ENCODE peak calls at places on chromosomes 4 and X, in seven cellular contexts. B is GM23248, K is MM.1S, O is neural progenitor cell, E is hepatocyte, W is A673, N is fibroblast of lung. U is an unnamed sample.

GRCh38 chr4:69056921-69057562 is 39.2 kb upstream of the UGT2B7 start:
- DNase-seq in W (no peak), B (no peak), O (no peak), K (no peak), E (no peak), N (peak), U (no peak)

GRCh38 chr4:142120921-142121320 is 484.5 kb downstream of the IL15 start:
- DNase-seq in W (no peak), B (no peak), O (no peak), K (no peak), E (no peak), N (no peak), U (no peak)

GRCh38 chrX:80246273-80246672 is 174.0 kb upstream of the TENT5D start:
- DNase-seq in B (no peak), E (no peak), N (no peak), K (no peak), W (peak), O (no peak), U (peak)

GRCh38 chrX:153469811-153470410 is 465 bp downstream of the HAUS7 start:
- DNase-seq in W (peak), N (no peak), K (peak), O (peak), E (peak), B (peak), U (peak)

GRCh38 chr4:10733016-10733415 is 48.4 kb upstream of the CLNK start:
- DNase-seq in B (no peak), W (no peak), K (no peak), E (no peak), N (no peak), O (no peak), U (no peak)

GRCh38 chrX:574830-575229 is 55.8 kb upstream of the SHOX start:
- DNase-seq in N (no peak), O (no peak), B (no peak), K (no peak), W (no peak), E (no peak), U (no peak)

GRCh38 chr4:109738104-109738872 is 8.4 kb upstream of the PLA2G12A start:
- DNase-seq in N (no peak), O (no peak), E (no peak), B (no peak), K (no peak), W (no peak), U (no peak)

GRCh38 chr4:89294583-89295244 is 12.9 kb downstream of the GPRIN3 start:
- DNase-seq in K (peak), O (no peak), B (no peak), W (peak), N (no peak), E (no peak), U (no peak)

GRCh38 chr4:145842224-145842887 is 96.3 kb downstream of the ZNF827 start:
- DNase-seq in W (no peak), E (no peak), B (no peak), O (no peak), N (peak), K (no peak), U (no peak)

GRCh38 chr4:38665846-38666490 is 2.0 kb downstream of the KLF3 start:
- DNase-seq in N (no peak), O (no peak), B (no peak), W (no peak), K (no peak), E (no peak), U (peak)

GRCh38 chr4:181181331-181181730 is 1061.9 kb upstream of the TENM3 start:
- DNase-seq in O (no peak), W (no peak), E (no peak), N (no peak), B (peak), K (no peak), U (no peak)

GRCh38 chr4:26884486-26884988 is 23.9 kb downstream of the STIM2 start:
- DNase-seq in E (no peak), N (no peak), O (no peak), B (no peak), K (no peak), W (no peak), U (no peak)

GRCh38 chrX:24672701-24673190 is 21.0 kb upstream of the POLA1 start:
- DNase-seq in E (peak), K (no peak), O (peak), W (no peak), N (no peak), B (no peak), U (no peak)

GRCh38 chr4:91319869-91320268 is 983.9 kb upstream of the GRID2 start:
- DNase-seq in N (no peak), K (no peak), W (no peak), B (no peak), E (no peak), O (no peak), U (no peak)

GRCh38 chrX:132716006-132716405 is 227.2 kb upstream of the MBNL3 start:
- DNase-seq in O (peak), K (no peak), W (no peak), B (peak), E (no peak), N (no peak), U (peak)

GRCh38 chr4:140109626-140110213 is 44.3 kb downstream of the MAML3 start:
- DNase-seq in W (no peak), O (peak), K (no peak), B (no peak), E (no peak), N (no peak), U (no peak)

DNA sequence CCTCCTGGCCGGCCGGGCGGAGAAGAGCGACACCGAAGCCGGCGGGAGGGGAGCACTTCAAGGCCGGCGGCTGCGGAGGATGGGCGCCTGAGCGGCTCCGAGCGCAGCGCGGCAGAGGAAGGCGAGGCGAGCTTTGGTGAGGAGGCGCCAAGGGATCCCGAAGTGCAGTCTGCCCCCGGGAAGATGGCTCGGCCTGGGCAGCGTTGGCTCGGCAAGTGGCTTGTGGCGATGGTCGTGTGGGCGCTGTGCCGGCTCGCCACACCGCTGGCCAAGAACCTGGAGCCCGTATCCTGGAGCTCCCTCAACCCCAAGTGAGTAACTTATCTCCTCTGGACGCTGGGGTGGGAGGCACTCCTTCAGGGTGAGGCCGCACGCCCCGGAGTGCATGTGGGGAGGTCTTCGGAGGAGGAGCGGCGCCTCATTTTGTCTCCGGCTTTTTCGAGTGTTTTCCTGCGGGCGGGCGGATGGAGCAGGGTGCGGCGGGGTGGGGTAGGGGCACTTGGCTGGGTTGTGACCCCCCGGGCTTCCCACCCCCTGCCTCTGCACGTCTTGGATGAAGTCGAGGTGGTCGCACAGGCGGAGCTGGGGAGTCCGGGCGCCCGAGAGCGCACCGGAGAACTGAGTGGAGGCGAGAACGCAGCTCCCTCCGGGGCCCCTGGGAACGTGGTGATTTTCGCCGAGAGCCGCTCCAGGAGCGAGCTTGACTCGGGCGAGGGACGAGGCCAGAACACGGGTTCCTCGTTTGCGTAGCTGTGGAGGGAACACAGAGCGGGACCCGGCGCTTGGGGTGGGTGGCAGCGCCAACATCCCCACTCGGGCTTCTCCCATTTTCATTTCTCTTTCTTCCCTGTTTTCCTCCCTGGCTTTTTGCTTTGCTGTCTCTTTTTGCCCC is 1.0 kb downstream of the EFNB1 start:
- DNase-seq in W (no peak), E (peak), K (no peak), N (peak), O (peak), B (peak), U (no peak)
- TF ChIP-seq EZH2 in W (no peak), E (no peak), K (no peak), N (no peak), O (no peak), B (no peak), U (no peak)

DNA sequence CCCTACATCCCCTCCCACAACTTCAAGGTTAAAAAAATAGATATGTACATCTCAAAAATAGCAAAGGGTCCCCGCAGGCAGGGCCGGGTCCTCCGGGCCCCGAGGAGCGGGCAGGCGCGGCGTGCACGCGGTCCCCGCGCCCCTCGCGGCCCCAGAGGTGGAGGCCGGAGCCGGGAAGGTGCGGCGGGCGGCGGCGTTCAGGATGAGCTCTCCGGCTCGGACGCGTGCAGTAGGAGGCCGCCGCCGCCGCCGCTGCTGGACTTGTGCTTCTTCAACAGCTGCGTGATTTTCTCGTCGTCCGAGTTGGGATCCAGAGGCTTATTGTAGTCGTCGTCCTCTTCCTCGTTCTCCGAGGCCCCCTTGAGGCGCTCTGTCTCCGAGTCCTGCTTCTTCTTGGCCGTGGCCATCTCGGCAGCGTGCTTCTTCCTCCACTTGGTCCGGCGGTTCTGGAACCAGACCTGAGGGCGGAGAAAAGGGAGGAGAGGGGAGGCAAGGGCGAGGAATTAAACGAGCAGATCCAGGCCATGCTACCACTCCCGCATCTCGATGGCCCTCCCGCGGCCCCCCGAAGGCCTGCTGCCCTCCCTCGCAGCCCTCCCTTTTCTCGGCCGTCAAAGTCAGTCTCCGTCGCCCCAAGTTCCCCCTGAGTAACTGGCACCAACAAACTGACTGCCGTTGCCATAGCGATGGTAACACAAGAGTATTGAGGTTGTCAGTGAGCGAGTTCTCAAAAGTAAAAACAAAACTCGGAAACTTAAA is 5.8 kb downstream of the NKX6-1 start:
- DNase-seq in O (peak), B (peak), K (no peak), W (no peak), N (peak), E (peak), U (no peak)
- TF ChIP-seq EZH2 in O (peak), B (peak), K (no peak), W (no peak), N (peak), E (peak), U (no peak)

GRCh38 chr4:73752424-73752823 is 12.1 kb downstream of the CXCL8 start:
- DNase-seq in B (no peak), W (no peak), E (no peak), K (no peak), N (no peak), O (no peak), U (no peak)
- TF ChIP-seq EZH2 in B (no peak), W (no peak), E (no peak), K (no peak), N (no peak), O (no peak), U (no peak)

DNA sequence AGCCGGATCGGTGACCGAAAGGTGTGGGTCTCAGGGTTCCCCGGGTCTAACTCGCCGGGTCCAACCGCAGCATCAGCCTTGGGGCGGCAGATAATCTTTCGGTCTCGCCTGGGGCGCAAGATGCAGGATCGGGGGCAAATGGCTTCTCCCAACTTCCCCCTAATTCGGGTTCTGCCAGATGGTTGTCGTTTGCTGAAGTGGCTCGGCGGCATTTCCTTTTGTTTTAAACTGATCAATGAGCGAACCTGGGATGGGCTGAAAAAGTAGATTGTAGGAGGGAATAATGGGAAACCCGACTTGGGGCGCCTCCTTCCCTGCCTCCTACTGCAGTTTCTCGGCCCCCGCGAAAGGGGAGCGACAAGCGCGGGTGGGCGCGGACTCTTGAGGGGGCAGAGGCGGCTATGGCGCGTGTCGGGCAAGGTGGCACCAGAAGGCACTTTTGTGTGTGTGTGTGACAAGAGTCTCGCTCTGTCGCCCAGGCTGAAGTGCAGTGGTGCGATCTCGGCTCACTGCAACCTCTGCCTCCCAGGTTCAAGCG is 3.1 kb downstream of the PDGFRA start:
- DNase-seq in N (peak), W (no peak), E (peak), B (peak), O (peak), K (no peak), U (no peak)
- TF ChIP-seq EZH2 in N (no peak), W (peak), E (no peak), B (no peak), O (peak), K (no peak), U (no peak)

GRCh38 chr4:173507471-173508385 is 22.3 kb downstream of the HAND2 start:
- DNase-seq in K (no peak), B (no peak), O (peak), E (peak), N (no peak), W (no peak), U (no peak)

GRCh38 chr4:173511787-173512361 is 18.2 kb downstream of the HAND2 start:
- DNase-seq in N (no peak), E (peak), W (no peak), B (no peak), O (no peak), K (no peak), U (no peak)

GRCh38 chr4:173508386-173509002 is 21.5 kb downstream of the HAND2 start:
- DNase-seq in K (no peak), N (no peak), B (peak), W (no peak), E (peak), O (peak), U (no peak)

GRCh38 chr4:173506780-173507211 is 23.2 kb downstream of the HAND2 start:
- DNase-seq in O (peak), K (no peak), N (no peak), B (no peak), E (no peak), W (no peak), U (no peak)

DNA sequence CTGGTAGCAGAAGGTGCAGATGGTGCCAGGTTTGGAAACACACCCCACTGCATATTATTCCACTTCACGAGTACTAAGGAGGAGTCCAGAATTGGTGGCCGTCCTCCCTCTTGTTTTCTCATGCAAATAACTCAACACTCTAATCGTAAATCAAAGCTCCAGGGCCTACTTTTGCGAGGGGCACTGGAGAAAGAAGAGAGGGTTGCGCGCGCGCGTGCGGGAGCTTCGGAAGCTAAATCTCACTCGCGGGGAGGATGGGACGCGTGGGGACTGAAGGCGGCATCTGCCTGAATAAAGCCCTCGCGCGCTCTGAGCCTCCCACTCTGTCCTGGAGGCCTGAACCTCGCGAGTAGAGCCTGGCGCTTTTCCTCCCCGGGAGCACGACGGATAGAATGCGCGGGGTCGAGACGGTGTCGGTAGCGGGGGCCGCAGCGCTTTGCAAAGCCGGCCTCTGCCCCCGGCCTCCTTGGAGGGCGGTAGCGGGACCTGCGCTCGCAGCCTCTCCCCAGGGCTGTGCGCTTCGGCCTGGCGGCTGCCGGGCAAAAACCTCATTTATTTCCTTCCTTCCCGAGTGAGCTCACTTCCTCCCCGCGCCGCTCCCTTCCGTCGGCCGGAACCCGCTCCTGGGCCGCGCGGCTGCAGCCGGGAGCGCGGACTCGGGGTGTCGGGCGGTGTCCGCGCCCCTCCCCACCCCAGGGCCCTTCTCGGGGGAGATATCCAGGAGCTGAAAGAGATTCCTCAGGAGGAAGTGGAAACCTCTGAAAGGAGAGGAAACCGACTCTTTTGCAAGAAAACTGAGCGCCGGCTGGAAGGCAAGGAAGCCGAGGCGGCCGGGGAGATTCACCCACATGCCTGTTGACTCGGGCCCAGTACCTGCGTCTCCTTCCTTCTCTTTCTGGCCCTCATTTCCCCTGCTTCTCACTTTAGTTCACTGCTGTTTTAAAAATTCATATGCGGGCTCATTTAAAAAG is 20.7 kb downstream of the HAND2 start:
- DNase-seq in E (peak), B (peak), N (peak), K (no peak), W (no peak), O (peak), U (no peak)
- TF ChIP-seq EZH2 in E (peak), B (no peak), N (peak), K (no peak), W (no peak), O (peak), U (no peak)

DNA sequence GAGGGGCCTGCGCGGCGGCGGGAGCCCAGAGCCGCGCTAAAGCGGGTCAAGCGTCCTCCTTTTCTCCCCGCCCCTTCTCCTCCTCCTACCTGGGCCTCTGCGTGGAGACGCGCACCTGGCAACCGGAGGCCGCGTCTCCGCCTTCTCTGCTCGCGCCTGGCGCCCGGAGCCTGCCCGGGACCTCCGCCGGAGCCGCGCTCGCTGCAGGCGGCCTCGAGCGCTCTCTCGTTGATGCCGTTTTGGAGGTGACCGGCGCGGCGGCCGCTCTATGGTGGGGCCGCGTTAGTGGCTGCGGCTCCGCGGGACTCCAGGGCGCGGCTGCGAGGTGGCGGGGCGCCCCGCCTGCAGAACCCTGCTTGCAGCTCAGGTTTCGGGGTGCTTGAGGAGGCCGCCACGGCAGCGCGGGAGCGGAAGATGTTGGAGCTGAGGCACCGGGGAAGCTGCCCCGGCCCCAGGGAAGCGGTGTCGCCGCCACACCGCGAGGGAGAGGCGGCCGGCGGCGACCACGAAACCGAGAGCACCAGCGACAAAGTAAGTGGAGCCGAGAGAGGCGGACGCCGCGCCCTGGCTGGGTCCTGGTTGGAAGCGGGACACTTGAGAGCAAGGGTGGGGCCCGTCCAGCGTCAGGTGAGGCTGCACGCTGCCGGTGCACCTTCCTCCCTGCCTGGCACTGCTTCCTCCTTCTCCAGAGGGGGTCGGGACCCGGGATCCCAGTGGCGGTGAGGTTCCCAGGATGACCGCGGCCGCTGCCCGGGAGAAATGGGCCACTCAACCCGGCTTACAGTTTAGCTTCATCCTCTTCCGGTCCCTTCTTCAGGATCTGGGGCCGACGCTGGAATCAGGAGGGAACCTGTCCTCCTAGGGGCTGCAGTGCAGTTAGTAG is at the start of gene CDS1:
- DNase-seq in B (peak), E (peak), W (no peak), K (no peak), O (peak), N (no peak), U (peak)
- TF ChIP-seq EZH2 in B (no peak), E (no peak), W (no peak), K (no peak), O (no peak), N (peak), U (no peak)

DNA sequence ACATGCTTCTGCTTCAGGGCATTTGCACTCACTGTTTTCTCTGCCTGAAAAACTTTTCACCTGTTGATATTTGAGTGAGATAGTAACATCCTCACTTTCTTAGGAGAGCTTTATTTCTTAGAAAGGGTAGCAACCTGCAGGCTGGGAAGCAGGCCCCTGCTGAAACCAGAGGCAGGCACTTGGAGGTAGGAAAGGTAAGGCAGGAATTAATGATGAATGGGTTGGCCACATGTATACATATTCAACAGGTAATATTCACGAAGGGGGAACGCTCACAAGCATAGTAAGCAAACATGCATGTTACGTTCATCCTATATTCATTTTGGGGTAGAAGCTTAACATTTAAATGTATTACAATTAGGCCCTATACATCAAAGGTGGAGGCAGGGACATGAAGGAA is 3.1 kb downstream of the SPATA18 start:
- DNase-seq in K (no peak), E (no peak), W (no peak), N (no peak), O (no peak), B (no peak), U (no peak)
- TF ChIP-seq EZH2 in K (no peak), E (no peak), W (no peak), N (no peak), O (no peak), B (no peak), U (no peak)

GRCh38 chr4:149985981-149986380 is 92.3 kb upstream of the DCLK2 start:
- DNase-seq in O (no peak), E (no peak), K (no peak), N (no peak), B (no peak), W (no peak), U (no peak)
- TF ChIP-seq EZH2 in O (no peak), E (no peak), K (no peak), N (no peak), B (no peak), W (no peak), U (no peak)

U was measured in PC-3.